ENCODE peak calls at places on chromosomes 2 and 18, in eight cellular contexts. L is uterus, U is cardiac fibroblast, P is HFF-Myc, C is dorsolateral prefrontal cortex, M is fibroblast of pulmonary artery, T is AG10803, Z is fibroblast of mammary gland. G is an unnamed sample.

GRCh38 chr2:119149611-119150010 is 8.9 kb downstream of the C1QL2 start:
- DNase-seq in L (no peak), M (no peak), C (no peak), U (no peak), T (no peak), P (no peak), Z (no peak), G (no peak)

GRCh38 chr18:8960740-8961657 is 141.5 kb upstream of the NDUFV2 start:
- DNase-seq in L (no peak), T (peak; percentile 74), U (peak; percentile 51), Z (peak; percentile 85), M (peak; percentile 71), C (no peak), P (no peak), G (peak; percentile 90)

GRCh38 chr2:23480991-23481797 is 96.2 kb downstream of the KLHL29 start:
- DNase-seq in L (peak; percentile 43), T (peak; percentile 86), C (no peak), U (peak; percentile 70), Z (peak; percentile 64), P (peak; percentile 59), M (peak; percentile 78), G (peak; percentile 88)

GRCh38 chr18:68462766-68463165 is 252.1 kb downstream of the TMX3 start:
- DNase-seq in P (no peak), U (no peak), C (no peak), T (no peak), L (no peak), Z (no peak), M (no peak), G (no peak)

GRCh38 chr18:49227456-49227855 is 233.0 kb downstream of the DYM start:
- DNase-seq in U (no peak), C (no peak), Z (no peak), T (no peak), L (no peak), M (no peak), P (no peak), G (no peak)

GRCh38 chr2:75565523-75566449 is 5.0 kb upstream of the EVA1A start:
- DNase-seq in C (no peak), P (no peak), L (no peak), T (peak; percentile 84), Z (peak; percentile 69), M (no peak), U (no peak), G (no peak)

GRCh38 chr2:9820020-9820973 is 23.0 kb upstream of the TAF1B start:
- DNase-seq in M (peak; percentile 41), C (no peak), L (no peak), U (peak; percentile 33), T (peak; percentile 45), Z (peak; percentile 84), P (no peak), G (no peak)

GRCh38 chr2:179751184-179751809 is 110.1 kb downstream of the ZNF385B start:
- DNase-seq in Z (peak; percentile 58), L (no peak), P (no peak), C (no peak), M (peak; percentile 60), T (peak; percentile 44), U (peak; percentile 57), G (peak; percentile 65)

GRCh38 chr2:157480182-157480961 is 36.5 kb upstream of the CYTIP start:
- DNase-seq in Z (peak; percentile 83), C (no peak), L (no peak), M (peak; percentile 69), P (no peak), T (peak; percentile 81), U (peak; percentile 70), G (peak; percentile 14)

GRCh38 chr2:128269358-128270305 is 49.0 kb downstream of the HS6ST1 start:
- DNase-seq in P (no peak), U (no peak), Z (no peak), L (no peak), T (no peak), M (no peak), C (no peak), G (no peak)

GRCh38 chr2:231364961-231365810 is 30.3 kb upstream of the B3GNT7 start:
- DNase-seq in T (peak; percentile 72), P (peak; percentile 76), C (no peak), Z (peak; percentile 26), U (peak; percentile 76), L (no peak), M (peak; percentile 79), G (peak; percentile 72)

GRCh38 chr2:135817946-135818345 is 19.0 kb downstream of the LCT start:
- DNase-seq in Z (no peak), T (no peak), P (no peak), C (no peak), M (no peak), L (no peak), U (no peak), G (no peak)

GRCh38 chr18:32372381-32373061 is 98.2 kb downstream of the GAREM1 start:
- DNase-seq in U (no peak), L (no peak), Z (peak; percentile 47), T (no peak), M (no peak), P (no peak), C (no peak), G (no peak)

GRCh38 chr2:109139844-109140396 is 10.9 kb downstream of the SH3RF3 start:
- DNase-seq in L (no peak), M (no peak), P (no peak), Z (peak; percentile 18), U (no peak), T (no peak), C (no peak), G (no peak)

GRCh38 chr2:8312221-8312620 is 369.6 kb upstream of the ID2 start:
- DNase-seq in M (no peak), P (no peak), Z (no peak), U (no peak), C (no peak), T (no peak), L (no peak), G (no peak)

GRCh38 chr18:74351354-74351753 is 35.7 kb downstream of the C18orf63 start:
- DNase-seq in U (peak; percentile 60), M (peak; percentile 68), C (no peak), L (no peak), T (peak; percentile 64), P (no peak), Z (peak; percentile 81), G (peak; percentile 73)

GRCh38 chr2:231627384-231628156 is 34.9 kb downstream of the TEX44 start:
- DNase-seq in L (no peak), C (no peak), U (peak; percentile 85), T (peak; percentile 72), P (no peak), M (peak; percentile 66), Z (peak; percentile 79), G (peak; percentile 38)

GRCh38 chr2:17813742-17814458 is 2.4 kb upstream of the MSGN1 start:
- DNase-seq in T (peak; percentile 71), C (no peak), P (no peak), L (peak; percentile 23), U (peak; percentile 32), M (peak; percentile 26), Z (peak; percentile 70), G (peak; percentile 21)

GRCh38 chr2:172704072-172704936 is 31.3 kb upstream of the RAPGEF4 start:
- DNase-seq in Z (peak; percentile 59), M (peak; percentile 44), L (no peak), U (peak; percentile 36), C (no peak), T (peak; percentile 25), P (peak; percentile 36), G (peak; percentile 64)

GRCh38 chr2:48940606-48941005 is 185.1 kb upstream of the LHCGR start:
- DNase-seq in P (no peak), M (peak; percentile 86), T (no peak), Z (peak; percentile 31), L (no peak), C (no peak), U (peak; percentile 71), G (peak; percentile 70)

GRCh38 chr18:8911408-8912340 is 190.8 kb upstream of the NDUFV2 start:
- DNase-seq in T (no peak), P (no peak), C (no peak), U (no peak), Z (no peak), M (no peak), L (no peak), G (no peak)

GRCh38 chr2:68141875-68142274 is 15.8 kb upstream of the PNO1 start:
- DNase-seq in U (no peak), M (no peak), L (no peak), Z (no peak), C (no peak), T (no peak), P (no peak), G (no peak)
- TF ChIP-seq CTCF in U (no peak), M (no peak), L (no peak), Z (no peak), C (no peak), T (no peak), P (no peak), G (no peak)

GRCh38 chr18:44841769-44842587 is 161.3 kb downstream of the SETBP1 start:
- DNase-seq in L (no peak), P (no peak), M (no peak), Z (no peak), C (no peak), T (no peak), U (no peak), G (no peak)

GRCh38 chr18:44837491-44838185 is 156.9 kb downstream of the SETBP1 start:
- DNase-seq in L (no peak), Z (no peak), U (no peak), M (no peak), P (no peak), C (no peak), T (no peak), G (no peak)

GRCh38 chr18:44840053-44840826 is 159.6 kb downstream of the SETBP1 start:
- DNase-seq in U (peak; percentile 46), T (peak; percentile 83), M (peak; percentile 43), C (no peak), L (peak; percentile 52), P (no peak), Z (peak; percentile 53), G (no peak)

GRCh38 chr18:44841221-44841620 is 160.5 kb downstream of the SETBP1 start:
- DNase-seq in P (no peak), M (no peak), L (no peak), Z (peak; percentile 37), T (no peak), C (no peak), U (no peak), G (no peak)

GRCh38 chr18:44839239-44839666 is 158.6 kb downstream of the SETBP1 start:
- DNase-seq in L (peak; percentile 66), C (no peak), U (peak; percentile 72), Z (peak; percentile 61), P (no peak), T (peak; percentile 55), M (peak; percentile 71), G (peak; percentile 68)
- H3K4me3 ChIP-seq in L (no peak overlapping the region), C (no peak overlapping the region), U (no peak overlapping the region), Z (no peak overlapping the region), P (no peak overlapping the region), T (no peak overlapping the region), M (no peak overlapping the region), G (no peak overlapping the region)

GRCh38 chr2:85561280-85562212 is at the start of gene GGCX:
- DNase-seq in M (peak; percentile 93), L (peak; percentile 94), U (peak; percentile 95), P (no peak), Z (peak; percentile 90), C (peak; percentile 90), T (peak; percentile 91), G (peak; percentile 94)
- TF ChIP-seq CTCF in M (no peak), L (peak; percentile 61), U (no peak), P (no peak), Z (no peak), C (peak; percentile 40), T (peak; percentile 8), G (peak; percentile 15)

DNA sequence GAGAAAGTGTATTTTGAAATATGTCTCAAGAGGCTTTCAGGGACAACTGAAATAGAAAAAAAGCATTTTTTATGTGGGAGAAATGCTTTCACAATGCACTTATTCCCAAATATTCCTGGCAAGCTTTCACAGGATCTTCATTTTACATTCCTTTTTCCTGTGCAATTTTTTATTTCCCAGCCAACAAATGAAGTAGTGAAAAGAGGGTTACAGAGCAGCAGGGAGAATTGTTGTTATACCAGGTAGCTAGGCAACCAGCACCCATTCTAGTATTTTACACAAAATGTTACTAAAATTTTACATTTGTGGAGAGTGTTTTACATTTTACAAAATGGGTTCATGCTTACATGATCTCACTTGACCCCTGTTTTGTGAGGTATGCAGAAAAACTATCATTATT is 167.1 kb upstream of the RPRM start:
- DNase-seq in P (no peak), Z (no peak), C (no peak), M (no peak), T (no peak), L (no peak), U (no peak), G (no peak)
- H3K4me3 ChIP-seq in P (no peak overlapping the region), Z (no peak overlapping the region), C (no peak overlapping the region), M (no peak overlapping the region), T (no peak overlapping the region), L (no peak overlapping the region), U (no peak overlapping the region), G (no peak overlapping the region)

G was measured in choroid plexus epithelial cell.